ENCODE peak calls at places on chromosomes 7 and 10, in ten cellular contexts. One of them, this sample, is unnamed. For H3K4me1, the result is how much of the 10 kb centered on the place peaks cover.

GRCh38 chr7:136523581-136523980 is 344.9 kb upstream of the CHRM2 start:
- DNase-seq in A549: no peak
- DNase-seq in body of pancreas: no peak
- DNase-seq in HCT116: no peak
- DNase-seq in esophagus muscularis mucosa: no peak
- DNase-seq in IMR-90: peak
- DNase-seq in ovary: no peak
- DNase-seq in heart left ventricle: no peak
- DNase-seq in prostate gland: no peak
- DNase-seq in transverse colon: no peak
- DNase-seq in this sample: no peak

GRCh38 chr10:5811387-5811821 is 1.8 kb downstream of the GDI2 start:
- DNase-seq in heart left ventricle: no peak
- DNase-seq in transverse colon: no peak
- DNase-seq in esophagus muscularis mucosa: no peak
- DNase-seq in prostate gland: no peak
- DNase-seq in A549: no peak
- DNase-seq in ovary: no peak
- DNase-seq in body of pancreas: no peak
- DNase-seq in IMR-90: peak
- DNase-seq in HCT116: no peak
- DNase-seq in this sample: no peak

GRCh38 chr7:4638781-4639575 is 43.1 kb upstream of the FOXK1 start:
- DNase-seq in prostate gland: no peak
- DNase-seq in transverse colon: no peak
- DNase-seq in A549: no peak
- DNase-seq in esophagus muscularis mucosa: no peak
- DNase-seq in ovary: no peak
- DNase-seq in HCT116: no peak
- DNase-seq in body of pancreas: no peak
- DNase-seq in IMR-90: no peak
- DNase-seq in heart left ventricle: no peak
- DNase-seq in this sample: no peak

GRCh38 chr7:87575521-87575920 is 25.2 kb downstream of the ABCB1 start:
- DNase-seq in body of pancreas: no peak
- DNase-seq in IMR-90: peak
- DNase-seq in HCT116: no peak
- DNase-seq in A549: no peak
- DNase-seq in heart left ventricle: no peak
- DNase-seq in transverse colon: no peak
- DNase-seq in prostate gland: no peak
- DNase-seq in esophagus muscularis mucosa: no peak
- DNase-seq in ovary: no peak
- DNase-seq in this sample: peak

GRCh38 chr7:2387897-2388636 is 15.3 kb upstream of the CHST12 start:
- DNase-seq in prostate gland: no peak
- DNase-seq in transverse colon: no peak
- DNase-seq in body of pancreas: no peak
- DNase-seq in ovary: no peak
- DNase-seq in heart left ventricle: peak
- DNase-seq in esophagus muscularis mucosa: no peak
- DNase-seq in A549: no peak
- DNase-seq in IMR-90: no peak
- DNase-seq in HCT116: no peak
- DNase-seq in this sample: peak

GRCh38 chr7:135100856-135101255 is 47.0 kb upstream of the TMEM140 start:
- DNase-seq in esophagus muscularis mucosa: no peak
- DNase-seq in heart left ventricle: no peak
- DNase-seq in IMR-90: peak
- DNase-seq in body of pancreas: no peak
- DNase-seq in prostate gland: no peak
- DNase-seq in A549: no peak
- DNase-seq in HCT116: no peak
- DNase-seq in transverse colon: no peak
- DNase-seq in ovary: no peak
- DNase-seq in this sample: no peak

GRCh38 chr7:46175221-46175620 is 254.1 kb upstream of the IGFBP3 start:
- DNase-seq in body of pancreas: no peak
- DNase-seq in HCT116: no peak
- DNase-seq in ovary: no peak
- DNase-seq in transverse colon: no peak
- DNase-seq in prostate gland: no peak
- DNase-seq in A549: no peak
- DNase-seq in heart left ventricle: no peak
- DNase-seq in IMR-90: no peak
- DNase-seq in esophagus muscularis mucosa: peak
- DNase-seq in this sample: no peak

GRCh38 chr10:92290076-92290836 is 622 bp downstream of the CPEB3 start:
- DNase-seq in ovary: peak
- DNase-seq in heart left ventricle: peak
- DNase-seq in body of pancreas: peak
- DNase-seq in esophagus muscularis mucosa: peak
- DNase-seq in HCT116: peak
- DNase-seq in prostate gland: peak
- DNase-seq in IMR-90: peak
- DNase-seq in A549: peak
- DNase-seq in transverse colon: peak
- DNase-seq in this sample: peak

GRCh38 chr7:29214056-29214455 is 19.5 kb downstream of the CHN2 start:
- DNase-seq in esophagus muscularis mucosa: no peak
- DNase-seq in IMR-90: no peak
- DNase-seq in transverse colon: no peak
- DNase-seq in A549: no peak
- DNase-seq in body of pancreas: no peak
- DNase-seq in ovary: no peak
- DNase-seq in prostate gland: no peak
- DNase-seq in heart left ventricle: no peak
- DNase-seq in HCT116: no peak
- DNase-seq in this sample: no peak

GRCh38 chr10:70461397-70462348 is 16.9 kb upstream of the PALD1 start:
- DNase-seq in transverse colon: peak
- DNase-seq in prostate gland: peak
- DNase-seq in esophagus muscularis mucosa: no peak
- DNase-seq in body of pancreas: peak
- DNase-seq in IMR-90: peak
- DNase-seq in heart left ventricle: peak
- DNase-seq in ovary: peak
- DNase-seq in HCT116: peak
- DNase-seq in A549: peak
- DNase-seq in this sample: peak

GRCh38 chr10:114437456-114438292 is 33.4 kb upstream of the AFAP1L2 start:
- DNase-seq in body of pancreas: peak
- DNase-seq in prostate gland: no peak
- DNase-seq in HCT116: no peak
- DNase-seq in ovary: no peak
- DNase-seq in heart left ventricle: no peak
- DNase-seq in transverse colon: no peak
- DNase-seq in IMR-90: peak
- DNase-seq in A549: peak
- DNase-seq in esophagus muscularis mucosa: no peak
- DNase-seq in this sample: no peak

GRCh38 chr10:14621037-14621436 is 153.7 kb downstream of the FAM107B start:
- DNase-seq in HCT116: no peak
- DNase-seq in heart left ventricle: no peak
- DNase-seq in ovary: no peak
- DNase-seq in transverse colon: no peak
- DNase-seq in A549: no peak
- DNase-seq in body of pancreas: no peak
- DNase-seq in IMR-90: peak
- DNase-seq in esophagus muscularis mucosa: no peak
- DNase-seq in prostate gland: no peak
- DNase-seq in this sample: no peak

GRCh38 chr10:104680467-104681401 is 39.6 kb downstream of the SORCS3 start:
- DNase-seq in heart left ventricle: no peak
- DNase-seq in IMR-90: no peak
- DNase-seq in HCT116: no peak
- DNase-seq in prostate gland: no peak
- DNase-seq in esophagus muscularis mucosa: peak
- DNase-seq in A549: peak
- DNase-seq in transverse colon: no peak
- DNase-seq in ovary: peak
- DNase-seq in body of pancreas: no peak
- DNase-seq in this sample: no peak

GRCh38 chr7:147992698-147993097 is 597.9 kb upstream of the C7orf33 start:
- DNase-seq in esophagus muscularis mucosa: no peak
- DNase-seq in HCT116: no peak
- DNase-seq in heart left ventricle: no peak
- DNase-seq in ovary: no peak
- DNase-seq in body of pancreas: no peak
- DNase-seq in transverse colon: no peak
- DNase-seq in prostate gland: no peak
- DNase-seq in IMR-90: no peak
- DNase-seq in A549: no peak
- DNase-seq in this sample: no peak

GRCh38 chr7:147990079-147990478 is 600.5 kb upstream of the C7orf33 start:
- DNase-seq in HCT116: no peak
- DNase-seq in A549: no peak
- DNase-seq in body of pancreas: no peak
- DNase-seq in IMR-90: no peak
- DNase-seq in ovary: no peak
- DNase-seq in prostate gland: no peak
- DNase-seq in heart left ventricle: no peak
- DNase-seq in transverse colon: no peak
- DNase-seq in esophagus muscularis mucosa: no peak
- DNase-seq in this sample: no peak

DNA sequence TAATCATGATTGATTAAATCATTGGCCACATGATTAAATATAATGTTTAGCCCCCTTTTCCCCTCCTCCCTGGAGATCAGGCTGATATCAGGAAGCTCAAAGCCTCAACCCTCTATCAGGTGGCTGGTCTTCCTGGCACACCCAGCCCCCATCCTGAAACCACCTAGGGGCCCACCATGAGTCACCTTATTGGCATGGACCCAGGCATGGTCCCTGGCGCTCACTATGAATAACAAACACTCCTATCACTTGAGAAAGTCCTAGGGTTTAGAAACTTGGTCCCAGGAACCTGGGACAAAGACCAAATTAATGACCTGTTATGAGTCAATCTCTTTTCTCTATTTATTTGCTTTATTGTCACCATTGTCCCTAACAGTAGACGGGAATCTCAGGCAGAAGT is 599.7 kb upstream of the C7orf33 start:
- DNase-seq in transverse colon: no peak
- DNase-seq in ovary: no peak
- DNase-seq in esophagus muscularis mucosa: no peak
- DNase-seq in prostate gland: no peak
- DNase-seq in HCT116: no peak
- DNase-seq in body of pancreas: no peak
- DNase-seq in IMR-90: no peak
- DNase-seq in A549: no peak
- DNase-seq in heart left ventricle: no peak
- DNase-seq in this sample: no peak
- TF ChIP-seq POLR2A in transverse colon: no peak
- TF ChIP-seq POLR2A in ovary: no peak
- TF ChIP-seq POLR2A in esophagus muscularis mucosa: no peak
- TF ChIP-seq POLR2A in prostate gland: no peak
- TF ChIP-seq POLR2A in HCT116: no peak
- TF ChIP-seq POLR2A in body of pancreas: no peak
- TF ChIP-seq POLR2A in IMR-90: no peak
- TF ChIP-seq POLR2A in A549: no peak
- TF ChIP-seq POLR2A in heart left ventricle: no peak
- TF ChIP-seq POLR2A in this sample: no peak

GRCh38 chr10:103188853-103189252 is 4.2 kb downstream of the NT5C2 start:
- DNase-seq in IMR-90: peak
- DNase-seq in A549: no peak
- DNase-seq in esophagus muscularis mucosa: no peak
- DNase-seq in prostate gland: no peak
- DNase-seq in HCT116: no peak
- DNase-seq in heart left ventricle: no peak
- DNase-seq in transverse colon: no peak
- DNase-seq in body of pancreas: no peak
- DNase-seq in ovary: no peak
- DNase-seq in this sample: no peak
- H3K4me1 ChIP-seq in IMR-90: under half
- H3K4me1 ChIP-seq in A549: half or more
- H3K4me1 ChIP-seq in esophagus muscularis mucosa: half or more
- H3K4me1 ChIP-seq in prostate gland: under half
- H3K4me1 ChIP-seq in HCT116: under half
- H3K4me1 ChIP-seq in heart left ventricle: under half
- H3K4me1 ChIP-seq in transverse colon: half or more
- H3K4me1 ChIP-seq in body of pancreas: half or more
- H3K4me1 ChIP-seq in ovary: under half
- H3K4me1 ChIP-seq in this sample: under half

GRCh38 chr7:18354686-18355085 is 140.9 kb upstream of the HDAC9 start:
- DNase-seq in esophagus muscularis mucosa: no peak
- DNase-seq in body of pancreas: no peak
- DNase-seq in ovary: no peak
- DNase-seq in transverse colon: no peak
- DNase-seq in A549: no peak
- DNase-seq in prostate gland: no peak
- DNase-seq in IMR-90: peak
- DNase-seq in heart left ventricle: no peak
- DNase-seq in HCT116: no peak
- DNase-seq in this sample: no peak
- TF ChIP-seq POLR2A in esophagus muscularis mucosa: no peak
- TF ChIP-seq POLR2A in body of pancreas: no peak
- TF ChIP-seq POLR2A in ovary: no peak
- TF ChIP-seq POLR2A in transverse colon: no peak
- TF ChIP-seq POLR2A in A549: no peak
- TF ChIP-seq POLR2A in prostate gland: no peak
- TF ChIP-seq POLR2A in IMR-90: no peak
- TF ChIP-seq POLR2A in heart left ventricle: no peak
- TF ChIP-seq POLR2A in HCT116: no peak
- TF ChIP-seq POLR2A in this sample: no peak

GRCh38 chr7:772861-773621 is 46.0 kb upstream of the PRKAR1B start:
- DNase-seq in body of pancreas: no peak
- DNase-seq in prostate gland: no peak
- DNase-seq in ovary: no peak
- DNase-seq in transverse colon: no peak
- DNase-seq in heart left ventricle: no peak
- DNase-seq in HCT116: no peak
- DNase-seq in A549: no peak
- DNase-seq in IMR-90: no peak
- DNase-seq in esophagus muscularis mucosa: no peak
- DNase-seq in this sample: no peak

GRCh38 chr7:772392-772791 is 45.3 kb upstream of the PRKAR1B start:
- DNase-seq in ovary: no peak
- DNase-seq in transverse colon: no peak
- DNase-seq in esophagus muscularis mucosa: no peak
- DNase-seq in heart left ventricle: no peak
- DNase-seq in IMR-90: no peak
- DNase-seq in HCT116: no peak
- DNase-seq in A549: no peak
- DNase-seq in body of pancreas: no peak
- DNase-seq in prostate gland: no peak
- DNase-seq in this sample: no peak

GRCh38 chr7:773622-773915 is 46.5 kb upstream of the PRKAR1B start:
- DNase-seq in transverse colon: no peak
- DNase-seq in ovary: no peak
- DNase-seq in HCT116: no peak
- DNase-seq in IMR-90: no peak
- DNase-seq in prostate gland: no peak
- DNase-seq in body of pancreas: no peak
- DNase-seq in heart left ventricle: no peak
- DNase-seq in A549: no peak
- DNase-seq in esophagus muscularis mucosa: no peak
- DNase-seq in this sample: no peak

GRCh38 chr7:776381-776780 is 49.3 kb upstream of the PRKAR1B start:
- DNase-seq in ovary: no peak
- DNase-seq in prostate gland: no peak
- DNase-seq in transverse colon: no peak
- DNase-seq in body of pancreas: no peak
- DNase-seq in heart left ventricle: no peak
- DNase-seq in esophagus muscularis mucosa: no peak
- DNase-seq in HCT116: no peak
- DNase-seq in IMR-90: no peak
- DNase-seq in A549: no peak
- DNase-seq in this sample: no peak

GRCh38 chr7:774161-775109 is 47.4 kb upstream of the PRKAR1B start:
- DNase-seq in A549: peak
- DNase-seq in esophagus muscularis mucosa: no peak
- DNase-seq in heart left ventricle: peak
- DNase-seq in HCT116: peak
- DNase-seq in body of pancreas: peak
- DNase-seq in prostate gland: peak
- DNase-seq in IMR-90: peak
- DNase-seq in transverse colon: peak
- DNase-seq in ovary: no peak
- DNase-seq in this sample: peak
- H3K4me1 ChIP-seq in A549: under half
- H3K4me1 ChIP-seq in esophagus muscularis mucosa: under half
- H3K4me1 ChIP-seq in heart left ventricle: under half
- H3K4me1 ChIP-seq in HCT116: under half
- H3K4me1 ChIP-seq in body of pancreas: under half
- H3K4me1 ChIP-seq in prostate gland: under half
- H3K4me1 ChIP-seq in IMR-90: under half
- H3K4me1 ChIP-seq in transverse colon: under half
- H3K4me1 ChIP-seq in ovary: under half
- H3K4me1 ChIP-seq in this sample: under half